ENCODE peak calls at places on chromosomes 2 and 18, in eight cellular contexts. G is body of pancreas, Q is suprapubic skin, C is adrenal gland, Y is A549, D is sigmoid colon, X is IMR-90, O is erythroblast. H is an unnamed sample.

GRCh38 chr2:231701456-231702373 is 6.6 kb upstream of the PTMA start:
- DNase-seq in D (peak; percentile 88), O (no peak), X (peak; percentile 57), G (peak; percentile 77), Q (peak; percentile 89), C (peak; percentile 81), Y (no peak), H (peak; percentile 94)

GRCh38 chr2:215521031-215521430 is 85.2 kb upstream of the FN1 start:
- DNase-seq in Q (no peak), Y (no peak), D (no peak), C (no peak), O (no peak), X (no peak), G (no peak), H (no peak)

GRCh38 chr2:128438586-128438985 is 119.9 kb upstream of the HS6ST1 start:
- DNase-seq in G (no peak), D (peak; percentile 55), Y (no peak), O (no peak), Q (peak; percentile 49), X (no peak), C (no peak), H (peak; percentile 78)

GRCh38 chr18:11906926-11907874 is 917 bp downstream of the MPPE1 start:
- DNase-seq in O (no peak), Q (no peak), G (no peak), X (no peak), Y (no peak), C (no peak), D (no peak), H (no peak)

GRCh38 chr18:31225668-31226067 is 63.0 kb upstream of the DSC1 start:
- DNase-seq in C (no peak), D (no peak), O (no peak), G (no peak), Y (peak; percentile 44), X (peak; percentile 55), Q (no peak), H (no peak)

GRCh38 chr18:12309683-12310198 is 1.7 kb downstream of the TUBB6 start:
- DNase-seq in X (no peak), Q (peak; percentile 64), Y (no peak), D (no peak), C (no peak), G (no peak), O (no peak), H (peak; percentile 68)

GRCh38 chr2:38741542-38741852 is 9.7 kb downstream of the SRSF7 start:
- DNase-seq in Y (no peak), G (no peak), C (no peak), O (no peak), D (no peak), Q (peak; percentile 39), X (no peak), H (no peak)

GRCh38 chr2:102116675-102117471 is 25.7 kb upstream of the IL1R1 start:
- DNase-seq in Y (no peak), G (no peak), C (no peak), D (no peak), O (no peak), Q (no peak), X (peak; percentile 28), H (no peak)

GRCh38 chr2:55152475-55153422 is 79.3 kb downstream of the CLHC1 start:
- DNase-seq in C (no peak), G (no peak), O (no peak), X (no peak), Q (no peak), Y (no peak), D (no peak), H (peak; percentile 46)

GRCh38 chr2:127104881-127105655 is 1.9 kb downstream of the BIN1 start:
- DNase-seq in G (peak; percentile 10), C (no peak), O (no peak), Q (peak; percentile 56), D (peak; percentile 72), X (no peak), Y (no peak), H (no peak)

GRCh38 chr2:85468704-85469349 is 50.3 kb downstream of the SH2D6 start:
- DNase-seq in Y (peak; percentile 82), X (peak; percentile 58), Q (no peak), O (no peak), G (peak; percentile 81), C (no peak), D (peak; percentile 54), H (no peak)

GRCh38 chr2:23533014-23533730 is 148.2 kb downstream of the KLHL29 start:
- DNase-seq in C (no peak), O (no peak), Y (no peak), D (no peak), X (no peak), Q (no peak), G (no peak), H (no peak)

GRCh38 chr18:21593540-21594257 is 6.8 kb downstream of the ESCO1 start:
- DNase-seq in D (no peak), Y (peak; percentile 20), X (no peak), C (no peak), G (no peak), O (peak; percentile 44), Q (no peak), H (no peak)

GRCh38 chr2:241989074-241989473 is 119.5 kb downstream of the RTP5 start:
- DNase-seq in O (no peak), X (no peak), C (no peak), D (no peak), G (peak; percentile 6), Q (peak; percentile 27), Y (no peak), H (no peak)

GRCh38 chr2:10917927-10918326 is 6.2 kb downstream of the KCNF1 start:
- DNase-seq in D (peak; percentile 32), Y (no peak), Q (no peak), C (no peak), G (no peak), X (no peak), O (no peak), H (no peak)

GRCh38 chr2:218233543-218233942 is 16.6 kb downstream of the ARPC2 start:
- DNase-seq in C (no peak), G (no peak), O (no peak), Y (no peak), Q (no peak), D (no peak), X (no peak), H (no peak)

GRCh38 chr2:212548459-212548815 is 9.8 kb upstream of the ERBB4 start:
- DNase-seq in C (no peak), Y (peak; percentile 18), G (peak; percentile 31), D (no peak), O (no peak), X (peak; percentile 28), Q (no peak), H (no peak)

GRCh38 chr18:74689251-74689650 is 91.6 kb downstream of the ZNF407 start:
- DNase-seq in D (no peak), G (no peak), Y (no peak), X (peak; percentile 79), Q (no peak), C (no peak), O (no peak), H (no peak)

GRCh38 chr2:99660616-99661416 is 171.0 kb upstream of the REV1 start:
- DNase-seq in O (no peak), Y (no peak), X (no peak), D (no peak), G (no peak), Q (no peak), C (no peak), H (peak; percentile 56)

GRCh38 chr18:74396252-74397204 is 60.6 kb downstream of the DIPK1C start:
- DNase-seq in X (no peak), G (no peak), Y (no peak), Q (no peak), C (no peak), D (no peak), O (no peak), H (no peak)

GRCh38 chr2:120237491-120237902 is 14.3 kb upstream of the TMEM185B start:
- DNase-seq in D (no peak), G (no peak), Q (peak; percentile 56), C (no peak), Y (peak; percentile 70), X (peak; percentile 80), O (no peak), H (no peak)

GRCh38 chr2:120238728-120239487 is 13.7 kb upstream of the RALB start:
- DNase-seq in O (no peak), D (no peak), Q (no peak), G (no peak), Y (peak; percentile 87), X (peak; percentile 83), C (peak; percentile 96), H (no peak)

GRCh38 chr2:120240901-120241429 is 11.7 kb upstream of the RALB start:
- DNase-seq in Y (no peak), C (no peak), D (no peak), Q (no peak), O (no peak), G (no peak), X (no peak), H (no peak)

GRCh38 chr2:120241709-120242108 is 10.9 kb upstream of the RALB start:
- DNase-seq in O (no peak), C (no peak), Y (no peak), G (no peak), D (no peak), Q (no peak), X (no peak), H (no peak)

GRCh38 chr2:120239488-120240287 is 13.0 kb upstream of the RALB start:
- DNase-seq in C (peak; percentile 93), Q (no peak), O (no peak), G (peak; percentile 55), Y (peak; percentile 45), D (no peak), X (peak; percentile 82), H (no peak)
- TF ChIP-seq POLR2A in C (no peak), Q (no peak), O (no peak), G (no peak), Y (peak; percentile 2), D (no peak), X (no peak), H (no peak)

GRCh38 chr2:190999058-190999457 is 14.9 kb downstream of the STAT1 start:
- DNase-seq in X (no peak), Q (no peak), C (no peak), O (no peak), Y (no peak), D (no peak), G (no peak), H (no peak)
- TF ChIP-seq POLR2A in X (no peak), Q (no peak), C (no peak), O (no peak), Y (no peak), D (no peak), G (no peak), H (no peak)

GRCh38 chr2:238573916-238574315 is 147.2 kb downstream of the ASB1 start:
- DNase-seq in C (no peak), Q (no peak), Y (no peak), D (peak; percentile 55), X (no peak), O (no peak), G (peak; percentile 23), H (no peak)
- TF ChIP-seq POLR2A in C (no peak), Q (no peak), Y (no peak), D (no peak), X (no peak), O (no peak), G (no peak), H (no peak)

DNA sequence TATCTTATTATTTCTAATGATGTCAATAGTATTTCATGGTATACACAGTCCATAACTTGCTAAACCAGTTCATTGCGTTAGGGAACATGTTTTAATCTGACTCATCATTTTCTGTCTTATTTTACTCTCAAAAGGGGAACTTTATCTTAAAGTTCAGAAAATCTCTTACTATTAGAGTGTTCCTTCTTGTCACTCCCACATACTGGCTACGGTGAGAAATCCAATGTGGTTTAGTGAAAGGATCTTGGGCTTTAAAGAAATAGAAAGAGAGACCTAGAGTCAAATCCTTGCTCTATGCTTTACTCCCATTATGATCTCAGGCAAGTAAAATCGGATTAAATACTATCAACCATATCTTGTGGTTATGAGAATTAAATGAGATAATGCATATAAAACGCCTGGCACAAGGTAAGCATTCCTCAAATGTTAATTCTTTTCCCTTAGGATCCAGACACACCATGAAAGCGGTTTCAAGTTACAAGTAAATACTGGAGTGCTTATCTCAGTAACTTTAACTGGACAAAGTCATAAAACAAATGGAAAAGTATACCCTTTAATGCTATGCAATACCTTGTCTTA is 576.0 kb downstream of the ARHGAP15 start:
- DNase-seq in X (peak; percentile 76), C (no peak), D (no peak), O (no peak), G (no peak), Q (no peak), Y (no peak), H (no peak)
- TF ChIP-seq POLR2A in X (no peak), C (no peak), D (no peak), O (no peak), G (no peak), Q (no peak), Y (no peak), H (no peak)